ENCODE peak calls at places on chromosomes 11 and 22, in four cellular contexts. G is heart right ventricle, I is IMR-90, Y is PC-9. E is an unnamed sample.
A peak's percentile ranks its signal among the peaks of the same experiment; 100 is the strongest.

GRCh38 chr22:29369460-29369859 is 18.9 kb downstream of the AP1B1 start:
- DNase-seq in Y (peak; percentile 24), G (peak; percentile 60), I (peak; percentile 76), E (no peak)

GRCh38 chr11:94739331-94739730 is 28.8 kb upstream of the AMOTL1 start:
- DNase-seq in I (no peak), G (no peak), Y (no peak), E (no peak)

GRCh38 chr11:19435306-19435989 is 194.7 kb upstream of the E2F8 start:
- DNase-seq in Y (no peak), I (no peak), G (no peak), E (no peak)

GRCh38 chr11:110123003-110123402 is 29.8 kb downstream of the ZC3H12C start:
- DNase-seq in I (peak; percentile 79), Y (no peak), G (no peak), E (no peak)

GRCh38 chr22:44753189-44754042 is 1.0 kb downstream of the ARHGAP8 start:
- DNase-seq in I (peak; percentile 81), G (no peak), Y (no peak), E (no peak)

GRCh38 chr22:17117890-17118289 is 3.3 kb downstream of the TMEM121B start:
- DNase-seq in G (no peak), Y (no peak), I (no peak), E (no peak)

GRCh38 chr11:66564984-66565383 is 3.4 kb downstream of the CTSF start:
- DNase-seq in G (no peak), Y (no peak), I (no peak), E (no peak)

GRCh38 chr11:14310696-14311095 is 48.3 kb downstream of the RRAS2 start:
- DNase-seq in Y (no peak), G (no peak), I (peak; percentile 49), E (no peak)

GRCh38 chr11:62593434-62594044 is 2.2 kb upstream of the TUT1 start:
- DNase-seq in G (peak; percentile 75), I (peak; percentile 70), Y (peak; percentile 76), E (peak; percentile 88)

GRCh38 chr11:109864161-109864661 is 229.0 kb upstream of the ZC3H12C start:
- DNase-seq in Y (no peak), G (no peak), I (no peak), E (no peak)

GRCh38 chr22:44365196-44365802 is 52.5 kb upstream of the SHISAL1 start:
- DNase-seq in Y (no peak), G (peak; percentile 4), I (no peak), E (peak; percentile 41)

GRCh38 chr11:69636512-69636866 is 4.5 kb upstream of the CCND1 start:
- DNase-seq in Y (peak; percentile 94), I (peak; percentile 90), G (peak; percentile 78), E (peak; percentile 84)

GRCh38 chr11:116851631-116852030 is 14.2 kb upstream of the APOA1 start:
- DNase-seq in Y (no peak), I (no peak), G (no peak), E (no peak)

GRCh38 chr11:111438846-111439520 is 59.9 kb upstream of the POU2AF1 start:
- DNase-seq in Y (no peak), I (no peak), G (no peak), E (no peak)

GRCh38 chr11:127003260-127003981 is 2.9 kb upstream of the KIRREL3 start:
- DNase-seq in Y (peak; percentile 63), I (peak; percentile 58), G (no peak), E (peak; percentile 70)

GRCh38 chr11:119476666-119477331 is 53.8 kb upstream of the THY1 start:
- DNase-seq in Y (no peak), I (no peak), G (no peak), E (peak; percentile 49)

GRCh38 chr11:67731583-67731982 is 57.2 kb upstream of the ALDH3B2 start:
- DNase-seq in I (no peak), G (no peak), Y (no peak), E (no peak)

GRCh38 chr22:40410272-40410671 is 39.9 kb downstream of the SGSM3 start:
- DNase-seq in I (no peak), G (no peak), Y (peak; percentile 81), E (no peak)
- H3K27ac ChIP-seq in I (no peak overlapping the region), G (no peak overlapping the region), Y (peak overlapping the region; percentile 22), E (no peak overlapping the region)

DNA sequence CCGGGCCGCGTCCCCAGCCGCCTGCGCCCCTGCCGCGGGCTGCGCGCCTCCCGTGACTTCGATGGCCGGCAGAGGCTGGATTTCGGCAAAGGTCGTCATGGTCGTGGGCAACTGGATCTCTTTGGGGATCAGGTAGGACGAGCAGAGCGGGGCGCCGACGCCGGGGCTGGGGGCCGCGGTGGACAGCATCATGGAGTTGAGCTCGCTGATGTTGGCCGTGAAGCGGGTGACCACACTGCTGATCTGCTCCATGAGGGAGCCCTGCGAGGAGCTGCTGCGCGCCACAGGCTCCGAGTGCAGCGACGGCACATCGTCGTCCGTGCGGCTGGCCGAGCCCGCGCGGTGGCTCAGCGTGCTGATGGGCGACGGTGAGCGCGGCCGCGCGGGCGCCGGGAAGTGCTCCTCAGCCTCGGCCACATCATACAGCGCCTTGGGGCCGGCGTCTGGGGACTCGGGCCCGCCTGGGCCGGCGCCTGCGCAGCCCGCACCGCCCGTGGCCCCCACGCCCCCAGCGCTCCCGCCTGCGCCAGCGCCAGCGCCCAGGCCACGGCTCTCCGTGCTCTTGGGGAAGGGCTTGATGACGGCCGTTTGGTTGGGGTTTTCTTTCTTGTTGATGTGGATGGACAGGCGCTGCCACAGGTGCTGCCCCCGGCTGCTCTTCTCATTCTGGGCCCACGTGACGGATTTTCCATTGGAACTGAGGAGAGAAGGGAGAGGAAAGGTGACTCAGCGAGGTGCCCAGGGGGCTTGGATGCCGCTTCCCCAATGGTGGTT is 171.5 kb upstream of the CTSC start:
- DNase-seq in G (peak; percentile 32), Y (peak; percentile 47), I (no peak), E (peak; percentile 80)
- H3K4me3 ChIP-seq in G (peak overlapping the region; percentile 31), Y (no peak overlapping the region), I (peak overlapping the region; percentile 13), E (peak overlapping the region; percentile 42)

GRCh38 chr11:113730887-113731726 is 25.0 kb upstream of the TMPRSS5 start:
- DNase-seq in I (peak; percentile 64), G (no peak), Y (peak; percentile 25), E (no peak)
- TF ChIP-seq CTCF in I (peak; percentile 66), G (peak; percentile 72), Y (peak; percentile 67), E (peak; percentile 27)

DNA sequence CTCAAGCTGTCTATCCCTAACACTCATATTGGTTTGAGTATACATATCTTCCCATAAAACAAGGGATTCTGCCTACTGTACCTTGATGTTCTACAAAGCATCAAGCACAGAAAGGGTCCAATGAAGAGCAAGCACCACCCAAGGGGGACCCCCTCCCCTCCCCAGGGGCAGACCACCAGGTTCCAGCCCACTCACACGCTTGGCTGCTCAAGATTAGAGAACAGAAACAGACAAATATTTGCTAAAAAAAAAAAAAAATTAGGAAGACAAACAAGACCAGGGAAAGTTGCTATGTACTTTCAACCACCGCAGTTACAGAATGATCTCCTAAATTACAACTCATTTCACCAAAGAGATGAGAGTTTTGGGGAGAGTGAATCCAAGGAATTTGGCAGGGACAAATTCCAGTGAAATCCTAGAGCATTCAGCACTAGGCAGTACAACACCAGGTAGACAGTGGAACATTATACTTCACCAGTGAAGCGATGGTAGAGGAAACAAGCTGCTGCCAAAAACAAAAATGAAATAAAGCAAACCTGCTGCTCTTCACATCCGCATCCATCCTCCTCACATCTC is 17.0 kb downstream of the SMCO4 start:
- DNase-seq in Y (no peak), G (no peak), I (no peak), E (no peak)
- H3K27ac ChIP-seq in Y (no peak overlapping the region), G (peak overlapping the region; percentile 88), I (no peak overlapping the region), E (no peak overlapping the region)

GRCh38 chr11:72589802-72590761 is 84.1 kb downstream of the PDE2A start:
- DNase-seq in Y (no peak), G (peak; percentile 47), I (no peak), E (peak; percentile 77)
- H3K4me3 ChIP-seq in Y (no peak overlapping the region), G (peak overlapping the region; percentile 28), I (no peak overlapping the region), E (no peak overlapping the region)

GRCh38 chr11:9384535-9385287 is at the start of gene IPO7:
- DNase-seq in G (peak; percentile 89), Y (peak; percentile 75), I (peak; percentile 92), E (peak; percentile 97)
- TF ChIP-seq CTCF in G (peak; percentile 13), Y (no peak), I (peak; percentile 47), E (peak; percentile 27)

GRCh38 chr11:64035081-64035524 is 628 bp upstream of the FLRT1 start:
- DNase-seq in G (no peak), Y (no peak), I (no peak), E (no peak)

GRCh38 chr11:64037027-64037633 is 1.4 kb downstream of the FLRT1 start:
- DNase-seq in G (no peak), Y (no peak), I (no peak), E (no peak)

GRCh38 chr11:64036081-64037026 is 623 bp downstream of the FLRT1 start:
- DNase-seq in G (peak; percentile 46), Y (no peak), I (peak; percentile 35), E (no peak)

GRCh38 chr11:64034411-64034811 is 1.3 kb upstream of the FLRT1 start:
- DNase-seq in Y (no peak), G (no peak), I (no peak), E (no peak)

GRCh38 chr11:64035581-64035980 is at the start of gene FLRT1:
- DNase-seq in I (no peak), G (no peak), Y (no peak), E (no peak)
- H3K27ac ChIP-seq in I (no peak within 1 kb of the TSS), G (peak within 1 kb of the TSS; percentile 20), Y (no peak within 1 kb of the TSS), E (peak within 1 kb of the TSS; percentile 51)

GRCh38 chr11:5931061-5931460 is 11.0 kb upstream of the OR56A3 start:
- DNase-seq in Y (no peak), G (no peak), I (no peak), E (no peak)

GRCh38 chr11:5933116-5933515 is 8.9 kb upstream of the OR56A3 start:
- DNase-seq in G (no peak), Y (no peak), I (no peak), E (no peak)

GRCh38 chr11:5929984-5930383 is 12.1 kb upstream of the OR56A3 start:
- DNase-seq in I (no peak), Y (no peak), G (no peak), E (no peak)

GRCh38 chr11:5930614-5931013 is 11.4 kb upstream of the OR56A3 start:
- DNase-seq in I (no peak), Y (no peak), G (no peak), E (no peak)

GRCh38 chr11:5932671-5933070 is 9.4 kb upstream of the OR56A3 start:
- DNase-seq in I (no peak), Y (no peak), G (no peak), E (no peak)
- H3K4me3 ChIP-seq in I (no peak overlapping the region), Y (no peak overlapping the region), G (no peak overlapping the region), E (no peak overlapping the region)

E was measured in kidney.